ENCODE peak calls at places on chromosomes 3 and 15, in eight cellular contexts. H, K, W, A, L, I, E and F are unnamed samples.
A peak's percentile ranks its signal among the peaks of the same experiment; 100 is the strongest.

GRCh38 chr15:83285979-83286553 is 1.6 kb upstream of the BNC1 start:
- DNase-seq in H (no peak), K (no peak), W (peak; percentile 73), A (no peak), L (no peak), I (no peak), E (peak; percentile 79), F (no peak)

GRCh38 chr3:102053375-102053989 is 204.2 kb downstream of the NFKBIZ start:
- DNase-seq in H (no peak), K (no peak), W (peak; percentile 72), A (no peak), L (no peak), I (no peak), E (peak; percentile 48), F (no peak)

GRCh38 chr3:196969660-196970546 is 1.3 kb upstream of the PIGZ start:
- DNase-seq in H (no peak), K (peak; percentile 85), W (peak; percentile 68), A (peak; percentile 79), L (peak; percentile 48), I (no peak), E (peak; percentile 40), F (peak; percentile 75)

GRCh38 chr3:194323785-194324735 is 27.1 kb downstream of the CPN2 start:
- DNase-seq in H (peak; percentile 72), K (peak; percentile 97), W (peak; percentile 64), A (peak; percentile 96), L (no peak), I (no peak), E (no peak), F (no peak)

GRCh38 chr3:16071246-16071645 is 103.2 kb upstream of the GALNT15 start:
- DNase-seq in H (no peak), K (no peak), W (no peak), A (no peak), L (no peak), I (no peak), E (no peak), F (no peak)

GRCh38 chr3:111311709-111312235 is 230.2 kb upstream of the CD96 start:
- DNase-seq in H (no peak), K (no peak), W (no peak), A (no peak), L (no peak), I (no peak), E (no peak), F (no peak)

GRCh38 chr3:113226491-113226890 is 15.1 kb downstream of the BOC start:
- DNase-seq in H (no peak), K (no peak), W (no peak), A (no peak), L (no peak), I (no peak), E (no peak), F (no peak)

GRCh38 chr15:52228928-52229327 is 37.7 kb upstream of the GNB5 start:
- DNase-seq in H (no peak), K (no peak), W (peak; percentile 85), A (no peak), L (no peak), I (no peak), E (no peak), F (no peak)

GRCh38 chr3:64262574-64263114 is 37.4 kb upstream of the PRICKLE2 start:
- DNase-seq in H (no peak), K (no peak), W (no peak), A (no peak), L (no peak), I (no peak), E (no peak), F (no peak)

GRCh38 chr3:137039570-137039969 is 81.8 kb downstream of the IL20RB start:
- DNase-seq in H (no peak), K (no peak), W (no peak), A (no peak), L (no peak), I (no peak), E (peak; percentile 10), F (no peak)

GRCh38 chr15:48177383-48177874 is 666 bp downstream of the MYEF2 start:
- DNase-seq in H (no peak), K (no peak), W (peak; percentile 13), A (peak; percentile 38), L (no peak), I (no peak), E (peak; percentile 28), F (no peak)

GRCh38 chr3:58292866-58293265 is 13.2 kb upstream of the RPP14 start:
- DNase-seq in H (no peak), K (no peak), W (no peak), A (no peak), L (no peak), I (no peak), E (no peak), F (no peak)

GRCh38 chr15:90412356-90413194 is 24.5 kb downstream of the IQGAP1 start:
- DNase-seq in H (no peak), K (no peak), W (peak; percentile 78), A (peak; percentile 29), L (peak; percentile 86), I (no peak), E (no peak), F (no peak)

GRCh38 chr3:189186093-189186492 is 14.3 kb downstream of the TPRG1 start:
- DNase-seq in H (no peak), K (no peak), W (no peak), A (no peak), L (peak; percentile 39), I (peak; percentile 4), E (no peak), F (no peak)

GRCh38 chr3:179743913-179744312 is 91.1 kb downstream of the USP13 start:
- DNase-seq in H (no peak), K (no peak), W (no peak), A (no peak), L (no peak), I (no peak), E (no peak), F (no peak)

GRCh38 chr3:153595186-153595815 is 433.3 kb downstream of the RAP2B start:
- DNase-seq in H (no peak), K (no peak), W (peak; percentile 41), A (peak; percentile 30), L (no peak), I (no peak), E (peak; percentile 18), F (no peak)

GRCh38 chr3:101938262-101938847 is 89.0 kb downstream of the NFKBIZ start:
- DNase-seq in H (no peak), K (no peak), W (no peak), A (no peak), L (no peak), I (no peak), E (no peak), F (no peak)

GRCh38 chr3:183812746-183813445 is 12.5 kb downstream of the MAP6D1 start:
- DNase-seq in H (no peak), K (no peak), W (peak; percentile 42), A (no peak), L (no peak), I (no peak), E (no peak), F (no peak)

GRCh38 chr3:122167630-122168029 is 15.8 kb upstream of the CASR start:
- DNase-seq in H (no peak), K (no peak), W (no peak), A (no peak), L (no peak), I (no peak), E (no peak), F (no peak)

GRCh38 chr15:59792359-59792758 is 103.2 kb upstream of the BNIP2 start:
- DNase-seq in H (no peak), K (no peak), W (no peak), A (no peak), L (no peak), I (no peak), E (no peak), F (no peak)

GRCh38 chr3:30643763-30644462 is 37.5 kb downstream of the TGFBR2 start:
- DNase-seq in H (no peak), K (no peak), W (no peak), A (no peak), L (no peak), I (no peak), E (no peak), F (no peak)

GRCh38 chr3:188385295-188385694 is 231.3 kb downstream of the LPP start:
- DNase-seq in H (no peak), K (no peak), W (no peak), A (no peak), L (no peak), I (no peak), E (no peak), F (no peak)

DNA sequence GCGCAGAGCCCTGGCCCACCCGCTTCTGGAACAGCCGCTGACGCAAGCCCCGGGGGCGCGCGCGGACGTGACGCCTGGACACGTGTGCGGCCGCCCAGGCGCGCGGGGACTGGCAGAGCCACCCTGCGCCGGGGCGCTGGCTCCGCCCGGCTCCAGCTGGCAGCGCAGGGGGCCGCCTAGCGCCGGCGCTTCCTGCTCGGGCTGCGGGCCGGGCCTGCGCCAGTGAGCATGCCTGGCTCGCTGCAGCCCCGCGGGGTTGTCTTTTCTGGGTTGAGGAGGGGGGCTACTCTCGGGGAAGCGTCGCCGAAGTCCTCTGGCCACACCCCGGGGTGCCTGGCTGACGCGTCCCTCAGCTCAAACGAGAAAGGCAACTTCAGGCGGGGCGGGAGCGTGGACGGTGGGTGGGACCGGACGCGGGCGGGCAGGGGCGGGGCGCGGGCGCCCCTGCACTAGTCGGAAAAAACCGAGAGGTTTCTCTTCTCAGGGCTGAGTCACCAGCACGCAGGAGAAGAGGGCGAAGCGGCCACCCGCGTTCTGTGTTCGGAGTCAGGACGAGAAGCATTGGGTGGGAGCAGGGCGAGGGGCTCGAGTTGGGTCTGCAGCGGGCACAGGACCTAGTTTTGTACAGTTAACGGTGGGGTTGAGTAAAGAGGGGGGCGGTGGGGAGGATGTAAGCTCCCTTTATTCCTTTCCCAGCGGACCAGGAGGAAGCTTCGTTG is at the start of gene SIAH2:
- DNase-seq in H (peak; percentile 91), K (peak; percentile 95), W (peak; percentile 93), A (peak; percentile 95), L (peak; percentile 94), I (peak; percentile 70), E (peak; percentile 96), F (peak; percentile 38)
- TF ChIP-seq CTCF in H (no peak), K (no peak), W (no peak), A (no peak), L (no peak), I (no peak), E (no peak), F (peak; percentile 4)

GRCh38 chr3:46632792-46633191 is 20.5 kb downstream of the FAM240A start:
- DNase-seq in H (no peak), K (peak; percentile 44), W (no peak), A (no peak), L (no peak), I (no peak), E (peak; percentile 58), F (no peak)
- TF ChIP-seq CTCF in H (no peak), K (no peak), W (no peak), A (no peak), L (no peak), I (no peak), E (no peak), F (no peak)

DNA sequence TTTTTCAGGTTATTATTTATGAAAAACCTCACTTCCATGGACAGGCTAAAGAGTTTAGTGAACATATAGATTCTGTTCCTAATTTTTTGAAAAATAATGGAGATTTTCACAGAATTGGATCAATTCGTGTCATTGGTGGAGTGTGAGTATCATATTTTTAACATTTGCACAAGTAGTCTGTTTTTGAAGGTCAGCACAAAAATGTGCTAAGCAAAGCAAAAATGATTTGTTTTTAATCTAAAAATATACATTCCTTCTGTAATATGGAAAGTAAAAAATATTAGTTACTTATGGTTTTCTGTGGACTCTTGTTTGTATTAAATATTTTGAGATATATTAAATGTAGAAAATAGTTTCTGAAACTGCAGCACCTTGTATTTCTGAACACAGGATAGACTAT is 71.0 kb downstream of the CRYBG3 start:
- DNase-seq in H (no peak), K (no peak), W (no peak), A (no peak), L (no peak), I (no peak), E (no peak), F (no peak)
- TF ChIP-seq CTCF in H (no peak), K (no peak), W (no peak), A (no peak), L (no peak), I (no peak), E (no peak), F (no peak)

GRCh38 chr3:148716657-148717056 is 19.0 kb downstream of the AGTR1 start:
- DNase-seq in H (no peak), K (no peak), W (no peak), A (no peak), L (no peak), I (no peak), E (no peak), F (no peak)
- TF ChIP-seq CTCF in H (no peak), K (no peak), W (no peak), A (no peak), L (no peak), I (peak; percentile 10), E (no peak), F (no peak)